ENCODE peak calls at places on chromosomes 11 and 22, in ten cellular contexts. A, F, K, O, T, Z, S, G, D and P are unnamed samples.

GRCh38 chr22:20249797-20250354 is 18.2 kb downstream of the RTN4R start:
- DNase-seq in A (no peak), F (no peak), K (peak; percentile 28), O (peak; percentile 63), T (no peak), Z (no peak), S (no peak), G (no peak), D (no peak), P (no peak)

GRCh38 chr11:27139742-27140141 is 99.1 kb downstream of the BBOX1 start:
- DNase-seq in A (no peak), F (no peak), K (no peak), O (peak; percentile 34), T (no peak), Z (no peak), S (no peak), G (no peak), D (no peak), P (no peak)

GRCh38 chr11:118625036-118625690 is 17.7 kb downstream of the PHLDB1 start:
- DNase-seq in A (no peak), F (no peak), K (no peak), O (no peak), T (no peak), Z (no peak), S (no peak), G (no peak), D (peak; percentile 66), P (peak; percentile 35)

GRCh38 chr11:13939952-13940610 is 22.4 kb upstream of the SPON1 start:
- DNase-seq in A (no peak), F (no peak), K (no peak), O (no peak), T (no peak), Z (no peak), S (no peak), G (no peak), D (no peak), P (no peak)

GRCh38 chr11:8221917-8222316 is 41.8 kb downstream of the LMO1 start:
- DNase-seq in A (no peak), F (no peak), K (no peak), O (no peak), T (no peak), Z (no peak), S (no peak), G (no peak), D (peak; percentile 20), P (no peak)

GRCh38 chr11:45857834-45858492 is 10.7 kb downstream of the CRY2 start:
- DNase-seq in A (no peak), F (peak; percentile 84), K (peak; percentile 89), O (peak; percentile 96), T (no peak), Z (no peak), S (no peak), G (no peak), D (peak; percentile 74), P (no peak)

GRCh38 chr11:61473370-61474025 is 35.1 kb upstream of the LRRC10B start:
- DNase-seq in A (no peak), F (no peak), K (no peak), O (peak; percentile 83), T (no peak), Z (no peak), S (no peak), G (no peak), D (no peak), P (no peak)

GRCh38 chr11:72693271-72693968 is 19.2 kb upstream of the PDE2A start:
- DNase-seq in A (no peak), F (no peak), K (no peak), O (no peak), T (no peak), Z (no peak), S (no peak), G (no peak), D (no peak), P (no peak)

GRCh38 chr11:76589477-76589876 is 81.1 kb downstream of the LRRC32 start:
- DNase-seq in A (no peak), F (no peak), K (no peak), O (no peak), T (no peak), Z (no peak), S (no peak), G (no peak), D (no peak), P (no peak)

GRCh38 chr11:131033151-131033651 is 116.9 kb upstream of the SNX19 start:
- DNase-seq in A (no peak), F (peak; percentile 47), K (peak; percentile 9), O (peak; percentile 93), T (no peak), Z (no peak), S (no peak), G (peak; percentile 18), D (no peak), P (peak; percentile 63)

GRCh38 chr11:68038718-68039525 is at the start of gene TCIRG1:
- DNase-seq in A (peak; percentile 72), F (peak; percentile 90), K (peak; percentile 94), O (peak; percentile 80), T (peak; percentile 71), Z (no peak), S (peak; percentile 92), G (peak; percentile 79), D (peak; percentile 91), P (peak; percentile 78)

DNA sequence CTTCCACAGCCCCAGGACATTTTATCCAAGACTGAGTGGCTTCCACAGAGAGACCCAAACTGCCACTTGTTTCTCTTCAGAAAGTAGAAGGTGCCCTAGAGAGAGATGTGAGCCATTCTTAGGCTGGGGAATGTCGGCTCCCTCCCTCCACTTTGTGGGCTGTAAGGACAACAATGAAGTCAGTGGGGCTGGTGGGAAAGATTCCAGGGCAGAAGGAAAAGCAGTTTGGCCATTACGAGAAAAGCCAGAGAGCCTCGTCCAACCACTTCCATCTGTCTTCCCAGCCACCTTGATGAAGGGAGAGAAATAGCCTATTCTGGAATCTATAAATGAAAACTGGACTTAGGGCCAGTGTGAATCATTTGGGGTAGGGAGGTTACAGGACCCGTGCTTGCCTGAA is 382.5 kb downstream of the NXPE2 start:
- DNase-seq in A (no peak), F (no peak), K (no peak), O (no peak), T (no peak), Z (no peak), S (no peak), G (no peak), D (no peak), P (no peak)
- TF ChIP-seq CTCF in A (no peak), F (no peak), K (no peak), O (no peak), T (no peak), Z (no peak), S (no peak), G (no peak), D (no peak), P (no peak)

DNA sequence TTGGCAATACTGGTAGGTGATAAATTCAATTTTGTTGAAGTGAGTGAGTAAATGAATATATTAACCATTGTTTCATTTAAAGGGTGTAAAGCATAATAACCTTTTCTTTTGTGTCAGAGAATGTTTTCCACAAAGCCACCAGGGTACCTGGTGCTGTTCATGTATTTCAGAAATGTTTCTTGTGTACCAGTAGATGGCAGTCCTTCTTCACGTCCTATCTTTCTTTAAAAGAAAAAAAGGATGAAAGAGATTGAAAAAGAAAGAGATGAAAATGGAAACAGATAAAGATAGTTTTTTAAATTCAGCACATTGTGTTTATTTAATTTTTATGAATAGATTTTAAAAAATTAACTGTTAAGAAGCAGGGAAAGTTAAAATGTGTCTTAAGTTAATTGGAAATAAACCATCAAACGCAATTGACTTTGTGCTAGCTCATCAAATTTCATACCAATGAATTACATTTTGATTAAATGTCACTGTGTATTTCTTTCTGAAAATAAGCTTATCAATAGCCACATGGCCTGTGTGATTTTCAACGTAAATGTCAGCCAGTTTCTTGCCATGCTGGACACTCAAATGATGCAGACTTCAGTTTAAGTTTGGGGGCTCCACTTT is 65.5 kb upstream of the CHORDC1 start:
- DNase-seq in A (no peak), F (no peak), K (no peak), O (peak; percentile 14), T (no peak), Z (no peak), S (peak; percentile 34), G (peak; percentile 33), D (no peak), P (no peak)
- TF ChIP-seq CTCF in A (peak; percentile 54), F (peak; percentile 44), K (peak; percentile 29), O (peak; percentile 46), T (peak; percentile 50), Z (peak; percentile 24), S (peak; percentile 50), G (peak; percentile 57), D (peak; percentile 53), P (peak; percentile 34)

GRCh38 chr11:79066456-79067354 is 374.1 kb downstream of the TENM4 start:
- DNase-seq in A (no peak), F (no peak), K (no peak), O (no peak), T (no peak), Z (no peak), S (no peak), G (no peak), D (no peak), P (no peak)

GRCh38 chr11:79059171-79059570 is 381.7 kb downstream of the TENM4 start:
- DNase-seq in A (no peak), F (no peak), K (no peak), O (no peak), T (no peak), Z (no peak), S (no peak), G (no peak), D (no peak), P (no peak)

GRCh38 chr11:79060081-79060480 is 380.7 kb downstream of the TENM4 start:
- DNase-seq in A (no peak), F (no peak), K (no peak), O (no peak), T (no peak), Z (no peak), S (no peak), G (no peak), D (no peak), P (no peak)

GRCh38 chr11:79060534-79060933 is 380.3 kb downstream of the TENM4 start:
- DNase-seq in A (no peak), F (no peak), K (no peak), O (peak; percentile 17), T (no peak), Z (no peak), S (no peak), G (no peak), D (no peak), P (no peak)

GRCh38 chr11:79062814-79063762 is 377.7 kb downstream of the TENM4 start:
- DNase-seq in A (peak; percentile 56), F (no peak), K (peak; percentile 54), O (peak; percentile 49), T (no peak), Z (no peak), S (no peak), G (peak; percentile 18), D (no peak), P (peak; percentile 25)
- TF ChIP-seq CTCF in A (peak; percentile 41), F (peak; percentile 20), K (peak; percentile 28), O (peak; percentile 53), T (no peak), Z (no peak), S (peak; percentile 23), G (peak; percentile 57), D (peak; percentile 17), P (no peak)

DNA sequence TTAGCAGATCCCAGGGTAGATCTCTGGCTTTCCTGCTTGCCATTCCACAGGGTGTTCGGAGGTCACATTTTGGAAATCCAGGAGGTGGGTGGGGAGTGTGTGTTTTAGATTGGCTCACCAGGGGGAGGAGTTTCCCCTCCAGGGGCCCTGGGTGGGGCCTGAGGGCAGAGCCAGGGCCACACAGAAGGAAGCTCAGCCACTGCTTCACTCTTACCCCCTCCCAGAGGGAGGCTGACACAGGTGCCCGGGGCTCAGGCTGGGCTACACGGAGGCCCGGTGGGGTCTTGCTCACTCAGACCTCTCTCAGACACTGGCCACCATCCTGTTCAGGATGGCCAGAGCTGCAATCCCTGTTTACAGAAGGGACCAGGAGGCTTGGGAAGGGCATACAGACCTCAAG is 2.5 kb downstream of the WNT7B start:
- DNase-seq in A (no peak), F (no peak), K (no peak), O (no peak), T (no peak), Z (no peak), S (no peak), G (no peak), D (no peak), P (peak; percentile 72)
- TF ChIP-seq CTCF in A (no peak), F (no peak), K (no peak), O (no peak), T (no peak), Z (no peak), S (no peak), G (no peak), D (no peak), P (no peak)